ENCODE peak calls at places on chromosomes 1 and 21, in four cellular contexts. M is K562, S is HepG2, K is GM12878. A is an unnamed sample.

GRCh38 chr1:46175243-46175642 is 356 bp downstream of the TSPAN1 start:
- DNase-seq in M (no peak), S (no peak), K (no peak), A (no peak)

GRCh38 chr1:101139130-101139529 is 97.7 kb upstream of the S1PR1 start:
- DNase-seq in M (no peak), S (no peak), K (no peak), A (no peak)

GRCh38 chr1:168498159-168498609 is 45.6 kb downstream of the XCL2 start:
- DNase-seq in M (no peak), S (no peak), K (no peak), A (no peak)

GRCh38 chr1:228490120-228491078 is 3.2 kb downstream of the RNF187 start:
- DNase-seq in M (peak; percentile 48), S (no peak), K (no peak), A (no peak)

GRCh38 chr1:46173361-46173856 is 1.5 kb upstream of the TSPAN1 start:
- DNase-seq in M (peak; percentile 59), S (no peak), K (no peak), A (peak; percentile 42)

GRCh38 chr1:172390620-172391491 is 29.6 kb upstream of the C1orf105 start:
- DNase-seq in M (no peak), S (no peak), K (peak; percentile 96), A (no peak)

GRCh38 chr1:67463298-67463960 is 33.2 kb upstream of the SERBP1 start:
- DNase-seq in M (no peak), S (no peak), K (no peak), A (no peak)

GRCh38 chr1:228023294-228023639 is 16.5 kb downstream of the WNT3A start:
- DNase-seq in M (no peak), S (no peak), K (no peak), A (no peak)

GRCh38 chr1:227330279-227330678 is 12.0 kb upstream of the CDC42BPA start:
- DNase-seq in M (no peak), S (no peak), K (no peak), A (no peak)

GRCh38 chr1:25468037-25468436 is 37.3 kb downstream of the MACO1 start:
- DNase-seq in M (no peak), S (no peak), K (no peak), A (no peak)

GRCh38 chr21:31597683-31598082 is 61.8 kb upstream of the SOD1 start:
- DNase-seq in M (peak; percentile 29), S (no peak), K (no peak), A (no peak)

GRCh38 chr1:165772739-165773138 is 4.1 kb upstream of the TMCO1 start:
- DNase-seq in M (no peak), S (no peak), K (no peak), A (no peak)

GRCh38 chr21:28311776-28312175 is 680.9 kb downstream of the LTN1 start:
- DNase-seq in M (no peak), S (no peak), K (no peak), A (no peak)

GRCh38 chr1:50213505-50213904 is 104.8 kb downstream of the ELAVL4 start:
- DNase-seq in M (no peak), S (peak; percentile 39), K (no peak), A (no peak)

GRCh38 chr1:191320062-191320461 is 838.2 kb upstream of the RGS18 start:
- DNase-seq in M (no peak), S (no peak), K (no peak), A (no peak)

GRCh38 chr1:52877554-52877953 is 35.0 kb downstream of the ZYG11A start:
- DNase-seq in M (no peak), S (no peak), K (no peak), A (no peak)

GRCh38 chr1:36771678-36772284 is 262.5 kb downstream of the GRIK3 start:
- DNase-seq in M (no peak), S (no peak), K (no peak), A (no peak)

GRCh38 chr1:24463756-24464377 is 38.8 kb upstream of the RCAN3 start:
- DNase-seq in M (no peak), S (no peak), K (no peak), A (no peak)

GRCh38 chr1:36175137-36176095 is 19.5 kb downstream of the MAP7D1 start:
- DNase-seq in M (no peak), S (no peak), K (no peak), A (no peak)

GRCh38 chr1:156510709-156511108 is 10.1 kb upstream of the MEF2D start:
- DNase-seq in M (no peak), S (no peak), K (no peak), A (no peak)

GRCh38 chr1:8597455-8597854 is 220.0 kb downstream of the RERE start:
- DNase-seq in M (no peak), S (no peak), K (no peak), A (peak; percentile 24)

DNA sequence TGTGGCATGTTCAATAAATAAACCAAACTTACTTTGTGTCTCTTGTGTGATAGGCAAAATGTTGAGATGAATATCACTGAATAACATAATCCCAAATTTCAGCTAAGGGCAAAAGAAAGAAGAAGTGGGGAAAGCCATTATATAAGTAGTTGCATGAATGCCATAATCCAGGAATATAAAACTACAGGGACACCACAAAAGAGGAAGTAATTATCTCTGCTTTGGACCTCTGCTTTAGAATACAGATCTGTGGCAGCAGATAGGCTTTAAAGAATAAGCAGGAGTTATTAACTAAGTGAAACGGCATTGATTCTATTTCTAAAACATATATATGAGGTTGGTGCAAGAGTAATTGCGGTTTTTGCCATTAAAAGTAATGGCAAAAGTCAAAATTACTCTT is 288.5 kb upstream of the SNX7 start:
- DNase-seq in M (no peak), S (no peak), K (no peak), A (no peak)
- TF ChIP-seq NFIC in M (no peak), S (no peak), K (no peak), A (no peak)

DNA sequence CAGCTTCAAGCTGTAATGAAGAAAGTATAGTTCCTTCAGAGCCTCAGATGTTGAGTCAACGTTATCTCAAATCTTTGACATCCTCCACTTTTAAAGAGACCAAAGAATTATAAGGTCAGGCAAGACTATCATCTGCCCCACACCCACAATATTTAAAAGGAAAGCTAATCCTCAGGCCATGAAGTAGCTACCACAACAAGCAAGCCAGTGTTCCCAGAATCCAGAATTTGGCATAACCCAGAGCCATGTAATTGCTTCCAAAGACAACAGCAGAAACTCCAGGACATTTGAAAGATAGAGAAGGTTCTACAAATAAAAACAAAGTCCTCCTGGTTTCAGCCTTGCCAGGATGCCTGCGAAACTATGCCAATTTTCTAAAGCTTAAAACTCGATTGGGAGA is 24.8 kb downstream of the VAV3 start:
- DNase-seq in M (no peak), S (no peak), K (no peak), A (no peak)
- TF ChIP-seq NFIC in M (no peak), S (no peak), K (no peak), A (no peak)

DNA sequence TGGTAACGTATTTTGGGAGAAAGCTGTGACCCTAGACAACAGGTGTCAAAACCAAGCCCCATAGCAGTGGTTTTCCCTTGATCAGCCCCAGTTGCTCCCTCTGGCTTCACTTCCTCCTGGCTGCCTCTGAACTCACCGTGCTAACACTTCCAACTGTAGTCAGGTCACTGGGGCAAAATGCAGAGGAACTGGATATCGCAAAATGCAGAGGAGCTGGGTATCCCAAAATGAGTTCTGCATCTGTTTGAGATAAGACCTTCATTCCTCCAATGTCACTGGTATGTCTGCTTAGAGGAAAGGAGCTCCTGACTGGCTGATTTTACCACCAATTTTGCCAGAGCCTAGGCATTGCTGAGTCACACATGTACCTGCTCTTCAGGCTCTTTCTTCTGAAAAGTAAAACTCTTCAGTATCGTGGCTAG is 19.6 kb upstream of the TACSTD2 start:
- DNase-seq in M (peak; percentile 31), S (no peak), K (no peak), A (no peak)
- TF ChIP-seq NFIC in M (no peak), S (no peak), K (no peak), A (no peak)

GRCh38 chr21:35268261-35268660 is 219.2 kb upstream of the RUNX1 start:
- DNase-seq in M (no peak), S (no peak), K (no peak), A (no peak)
- TF ChIP-seq NFIC in M (no peak), S (no peak), K (no peak), A (no peak)

GRCh38 chr21:38768385-38769071 is 37.2 kb upstream of the ETS2 start:
- DNase-seq in M (no peak), S (no peak), K (no peak), A (no peak)

GRCh38 chr21:38765056-38765455 is 40.7 kb upstream of the ETS2 start:
- DNase-seq in M (no peak), S (no peak), K (no peak), A (no peak)

GRCh38 chr21:38769253-38769780 is 36.4 kb upstream of the ETS2 start:
- DNase-seq in M (no peak), S (no peak), K (no peak), A (no peak)

GRCh38 chr21:38770660-38771059 is 35.1 kb upstream of the ETS2 start:
- DNase-seq in M (no peak), S (no peak), K (no peak), A (no peak)

GRCh38 chr21:38766987-38767722 is 38.6 kb upstream of the ETS2 start:
- DNase-seq in M (no peak), S (peak; percentile 20), K (peak; percentile 96), A (no peak)
- TF ChIP-seq NFIC in M (no peak), S (no peak), K (peak; percentile 81), A (no peak)

GRCh38 chr1:248821101-248821500 is 4.6 kb downstream of the SH3BP5L start:
- DNase-seq in M (peak; percentile 2), S (peak; percentile 51), K (no peak), A (peak; percentile 13)

GRCh38 chr1:248823517-248824001 is 2.2 kb downstream of the SH3BP5L start:
- DNase-seq in M (no peak), S (no peak), K (no peak), A (no peak)

GRCh38 chr1:248821641-248822040 is 4.1 kb downstream of the SH3BP5L start:
- DNase-seq in M (peak; percentile 3), S (no peak), K (no peak), A (no peak)

GRCh38 chr1:248824301-248824700 is 1.4 kb downstream of the SH3BP5L start:
- DNase-seq in M (no peak), S (no peak), K (no peak), A (no peak)

DNA sequence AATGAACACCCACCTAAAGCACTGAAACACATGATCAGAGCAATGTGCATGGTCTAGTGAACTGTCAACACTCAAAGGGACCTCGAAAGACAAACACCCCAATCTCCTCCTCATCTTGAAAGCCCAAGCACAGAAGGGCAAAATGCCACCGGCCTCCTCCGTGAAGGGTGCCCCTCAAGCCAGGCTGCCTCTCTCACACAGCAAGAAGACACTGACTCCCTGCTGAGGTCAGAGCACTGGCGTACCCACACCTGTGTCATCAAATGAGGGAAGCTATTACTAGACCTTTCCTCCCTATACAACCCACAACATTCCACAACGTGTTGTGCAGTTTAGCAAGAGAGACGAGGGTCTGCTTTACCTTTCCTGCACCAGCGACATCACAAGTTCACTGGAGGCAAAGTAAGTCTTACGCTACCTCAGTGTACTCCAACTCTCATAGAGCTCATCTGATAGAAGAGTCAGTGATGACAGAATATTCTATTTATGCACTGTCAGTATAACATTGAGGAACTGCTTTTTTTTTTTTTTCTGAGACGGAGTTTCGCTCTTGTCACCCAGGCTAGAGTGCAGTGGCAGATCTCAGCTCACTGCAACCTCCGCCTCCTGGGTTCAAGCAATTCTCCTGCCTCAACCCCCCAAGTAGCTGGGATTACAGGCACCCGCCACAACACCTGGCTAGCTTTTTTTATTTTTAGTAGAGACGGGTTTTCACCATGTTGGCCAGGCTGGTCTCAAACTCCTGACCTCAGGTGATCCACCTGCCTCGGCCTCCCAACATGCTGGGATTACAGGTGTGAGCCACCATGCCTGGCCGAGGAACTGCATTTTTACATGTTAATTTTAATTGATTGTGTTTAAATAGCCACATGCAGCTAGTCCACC is 3.3 kb downstream of the SH3BP5L start:
- DNase-seq in M (no peak), S (no peak), K (no peak), A (no peak)
- TF ChIP-seq NFIC in M (no peak), S (no peak), K (no peak), A (no peak)

A was measured in SK-N-SH.